ENCODE peak calls at places on chromosomes 13 and 19, in seven cellular contexts. R is uterus, G is prostate gland, P is breast epithelium, F is testis, E is tibial nerve, T is H1. I is an unnamed sample.

GRCh38 chr19:47093841-47094240 is 19.7 kb downstream of the ZC3H4 start:
- DNase-seq in T (no peak), E (no peak), F (no peak), G (no peak), P (no peak), R (no peak), I (no peak)

GRCh38 chr13:65453982-65454381 is 1776.2 kb downstream of the PCDH9 start:
- DNase-seq in P (no peak), T (no peak), R (no peak), E (no peak), G (no peak), F (no peak), I (no peak)

GRCh38 chr19:55346725-55347441 is 7.2 kb downstream of the KMT5C start:
- DNase-seq in P (no peak), E (no peak), T (no peak), R (no peak), G (no peak), F (no peak), I (no peak)

GRCh38 chr13:20512042-20512683 is 13.5 kb downstream of the CRYL1 start:
- DNase-seq in R (no peak), G (no peak), E (no peak), T (peak), F (no peak), P (no peak), I (no peak)

GRCh38 chr19:43623889-43624670 is 4.7 kb upstream of the ZNF428 start:
- DNase-seq in R (no peak), E (no peak), G (no peak), P (no peak), T (peak), F (peak), I (no peak)

GRCh38 chr13:84400711-84401110 is 518.4 kb upstream of the SLITRK1 start:
- DNase-seq in R (no peak), G (no peak), F (no peak), E (no peak), P (no peak), T (no peak), I (no peak)

GRCh38 chr13:23743269-23743668 is 145.9 kb downstream of the MIPEP start:
- DNase-seq in G (no peak), R (no peak), T (no peak), F (no peak), P (no peak), E (no peak), I (no peak)

GRCh38 chr13:87666826-87667225 is 4.3 kb upstream of the SLITRK5 start:
- DNase-seq in T (no peak), R (no peak), E (no peak), F (no peak), G (no peak), P (no peak), I (no peak)

GRCh38 chr13:53105881-53106280 is 77.3 kb downstream of the OLFM4 start:
- DNase-seq in F (no peak), E (no peak), R (no peak), T (no peak), P (no peak), G (no peak), I (no peak)

GRCh38 chr19:9165256-9165655 is 13.5 kb upstream of the OR7D2 start:
- DNase-seq in E (no peak), T (no peak), R (no peak), F (no peak), P (no peak), G (no peak), I (no peak)

GRCh38 chr13:70856706-70857105 is 748.5 kb upstream of the KLHL1 start:
- DNase-seq in F (no peak), P (no peak), G (no peak), E (no peak), T (no peak), R (no peak), I (no peak)

GRCh38 chr13:99847318-99847750 is 124.2 kb downstream of the ZIC5 start:
- DNase-seq in F (no peak), E (no peak), R (no peak), G (no peak), T (no peak), P (no peak), I (no peak)

GRCh38 chr19:33720691-33721682 is 75.7 kb upstream of the KCTD15 start:
- DNase-seq in F (no peak), G (no peak), T (no peak), R (no peak), P (no peak), E (no peak), I (no peak)

GRCh38 chr13:40522234-40522633 is 144.2 kb downstream of the FOXO1 start:
- DNase-seq in P (no peak), F (no peak), E (no peak), G (no peak), R (no peak), T (no peak), I (no peak)
- H3K4me3 ChIP-seq in P (no peak), F (no peak), E (no peak), G (no peak), R (no peak), T (no peak), I (no peak)

DNA sequence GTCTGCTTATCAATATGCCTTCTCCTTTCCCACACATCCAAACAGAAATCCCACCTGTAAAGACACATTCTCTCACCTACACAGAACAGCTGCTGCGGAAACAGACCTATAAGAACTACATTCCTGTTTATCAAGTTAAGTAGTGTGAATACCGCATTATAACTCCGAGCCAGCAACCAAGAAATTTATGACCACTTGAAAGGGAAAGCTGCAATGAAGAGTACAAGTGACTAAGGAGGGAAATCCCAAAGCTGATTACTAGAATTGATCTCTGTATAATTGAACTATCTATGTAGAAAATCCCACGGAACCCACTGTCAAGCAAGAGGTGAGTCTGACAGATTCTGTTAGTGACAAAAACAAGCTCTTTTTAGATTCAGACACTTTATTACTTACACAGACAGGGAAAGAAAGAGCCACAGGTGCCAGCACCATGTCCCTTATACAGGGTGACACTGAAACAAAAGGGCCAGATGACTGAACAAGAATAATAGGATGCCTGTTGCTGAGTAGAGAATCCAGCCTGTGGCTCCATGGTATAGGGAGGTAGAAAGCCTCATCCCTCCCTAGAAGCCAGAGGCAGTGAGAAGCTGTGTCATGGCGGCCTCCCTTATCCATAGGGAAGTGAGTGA is 1.6 kb upstream of the IGFL4 start:
- DNase-seq in E (no peak), R (no peak), G (no peak), T (no peak), F (no peak), P (no peak), I (no peak)
- TF ChIP-seq POLR2A in E (no peak), R (no peak), G (no peak), T (no peak), F (no peak), P (no peak), I (no peak)

GRCh38 chr13:35699805-35700204 is 223.3 kb upstream of the MAB21L1 start:
- DNase-seq in F (peak), E (peak), R (peak), G (peak), T (no peak), P (no peak), I (peak)

GRCh38 chr13:35697281-35697680 is 220.8 kb upstream of the MAB21L1 start:
- DNase-seq in F (no peak), G (no peak), R (no peak), E (no peak), P (no peak), T (no peak), I (no peak)

GRCh38 chr13:35700661-35701060 is 224.2 kb upstream of the MAB21L1 start:
- DNase-seq in G (no peak), E (no peak), F (no peak), T (no peak), P (no peak), R (no peak), I (no peak)

GRCh38 chr13:35702316-35702715 is 225.8 kb upstream of the MAB21L1 start:
- DNase-seq in F (no peak), T (no peak), G (no peak), P (no peak), E (no peak), R (no peak), I (no peak)

DNA sequence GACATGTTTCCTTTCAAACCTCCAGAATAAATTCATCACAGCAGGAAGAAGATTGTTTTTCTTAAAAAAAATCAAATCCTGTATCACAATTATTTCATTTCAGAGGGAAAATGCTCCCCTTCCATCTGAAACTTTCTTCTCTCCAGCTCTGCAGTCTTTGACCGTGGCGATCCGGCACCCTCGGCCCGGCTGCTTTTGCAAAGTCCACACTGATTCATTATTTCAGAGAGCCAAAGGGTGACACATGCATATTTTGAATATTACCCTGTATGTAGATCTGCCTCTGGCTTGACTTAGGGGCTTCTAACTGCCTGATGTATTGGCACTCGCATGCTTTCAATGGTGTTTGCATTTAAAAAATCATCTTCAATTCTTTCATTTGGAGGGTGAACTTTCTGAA is 222.7 kb upstream of the MAB21L1 start:
- DNase-seq in G (no peak), E (no peak), T (no peak), P (no peak), R (no peak), F (no peak), I (no peak)
- H3K4me3 ChIP-seq in G (no peak), E (no peak), T (no peak), P (peak), R (no peak), F (no peak), I (no peak)

DNA sequence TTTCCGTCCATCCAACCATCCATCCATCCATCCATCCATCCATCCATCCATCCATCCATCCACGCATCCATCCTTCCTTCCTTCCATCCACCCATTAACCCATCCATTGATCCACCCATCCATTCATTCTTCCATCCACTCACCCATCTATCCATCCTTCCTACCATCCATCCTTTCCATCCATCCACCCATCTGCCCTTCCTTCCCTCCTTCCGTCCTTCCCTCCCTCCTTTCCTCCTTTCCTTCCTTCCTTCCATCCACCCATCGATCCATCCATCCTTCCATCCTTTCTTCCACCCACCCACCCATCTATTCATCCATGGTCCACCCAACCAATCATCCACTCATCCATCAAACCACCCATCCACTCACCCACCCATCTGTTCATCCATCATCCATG is 70.1 kb downstream of the MLLT1 start:
- DNase-seq in R (no peak), T (no peak), E (no peak), F (no peak), P (no peak), G (no peak), I (no peak)
- TF ChIP-seq POLR2A in R (no peak), T (no peak), E (no peak), F (no peak), P (no peak), G (no peak), I (no peak)

DNA sequence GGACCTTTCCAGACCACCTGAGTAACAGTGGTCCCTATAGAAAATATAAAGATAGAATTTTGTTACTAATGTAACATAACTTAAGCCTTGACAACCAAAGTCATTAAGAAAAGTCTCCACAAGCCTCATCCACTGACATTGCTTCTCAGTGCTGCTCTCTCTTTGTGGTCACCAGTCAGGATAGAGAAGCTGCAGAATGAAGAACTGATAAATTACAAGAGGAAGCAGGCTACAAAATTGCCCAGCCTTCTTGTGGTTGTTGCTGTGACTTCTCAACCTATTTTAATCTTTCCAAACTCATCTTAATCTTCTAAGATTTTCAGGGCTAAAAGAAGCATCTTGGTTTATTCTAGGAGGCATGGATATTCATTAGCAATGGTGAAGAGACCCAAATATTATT is 343.8 kb downstream of the MZT1 start:
- DNase-seq in G (no peak), T (no peak), E (no peak), P (no peak), R (no peak), F (no peak), I (no peak)
- H3K4me3 ChIP-seq in G (no peak), T (no peak), E (no peak), P (no peak), R (no peak), F (no peak), I (no peak)

DNA sequence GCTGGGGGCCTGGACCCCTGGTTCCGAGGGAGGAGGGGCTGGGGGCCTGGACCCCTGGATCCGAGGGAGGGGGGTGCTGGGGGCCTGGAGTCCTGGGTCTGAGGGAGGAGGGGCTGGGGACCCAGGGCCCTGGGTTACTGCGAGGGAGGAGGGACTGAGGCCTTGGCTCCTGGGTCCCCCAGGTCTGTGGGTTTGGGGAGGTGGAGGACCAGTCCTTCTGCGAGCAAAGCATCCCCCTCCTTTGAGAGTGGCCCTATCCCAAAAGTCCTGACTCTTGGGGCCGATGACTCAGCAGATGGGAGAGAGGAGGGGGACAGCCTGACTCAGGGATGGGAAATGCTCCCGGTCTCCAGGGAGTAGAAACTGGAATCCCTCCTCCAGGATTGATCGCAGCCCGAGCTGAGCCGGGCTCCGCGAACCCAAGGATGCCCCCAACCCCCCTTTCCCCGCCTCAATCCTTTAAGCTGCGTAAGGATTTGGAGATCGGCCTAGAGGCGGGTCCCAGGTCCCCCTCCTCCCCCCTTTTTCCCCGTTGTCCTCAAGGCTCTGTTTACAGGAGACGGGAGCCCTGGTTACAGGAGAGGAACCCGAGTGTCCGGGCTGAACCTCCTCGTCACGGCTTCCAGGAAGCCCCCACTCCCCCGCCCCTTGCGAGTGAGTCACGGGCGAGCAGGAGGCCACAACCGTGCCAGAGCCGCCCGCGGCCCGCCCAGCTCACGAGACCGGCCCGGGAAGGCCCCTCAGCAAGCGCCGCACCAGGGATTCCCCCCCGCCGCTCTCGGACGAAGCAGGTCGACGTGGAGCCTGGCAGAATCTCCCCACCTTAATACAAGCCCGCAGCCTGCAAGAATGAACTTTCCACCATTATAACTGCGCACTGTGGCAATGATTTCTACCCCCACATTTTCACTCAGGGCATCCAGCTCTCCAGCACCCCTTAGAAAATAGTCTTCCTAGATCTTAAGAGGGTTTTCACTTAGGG is 3.0 kb upstream of the ZFP36 start:
- DNase-seq in P (peak), E (peak), T (peak), G (peak), F (peak), R (peak), I (peak)
- TF ChIP-seq POLR2A in P (peak), E (peak), T (peak), G (peak), F (peak), R (peak), I (peak)

GRCh38 chr13:46666727-46667456 is 113.9 kb downstream of the LRCH1 start:
- DNase-seq in P (no peak), F (no peak), E (no peak), T (peak), R (no peak), G (no peak), I (no peak)
- H3K4me3 ChIP-seq in P (no peak), F (no peak), E (no peak), T (no peak), R (no peak), G (no peak), I (no peak)

GRCh38 chr13:30306762-30307193 is 573 bp downstream of the KATNAL1 start:
- DNase-seq in F (peak), P (peak), T (peak), R (peak), G (peak), E (peak), I (peak)

GRCh38 chr13:30305456-30305855 is 1.9 kb downstream of the KATNAL1 start:
- DNase-seq in E (no peak), F (no peak), G (no peak), T (no peak), R (no peak), P (no peak), I (no peak)

GRCh38 chr13:30307966-30308290 is 577 bp upstream of the KATNAL1 start:
- DNase-seq in G (no peak), E (no peak), F (no peak), R (no peak), P (no peak), T (no peak), I (no peak)

GRCh38 chr13:30308548-30308947 is 1.2 kb upstream of the KATNAL1 start:
- DNase-seq in G (no peak), E (no peak), R (no peak), T (no peak), F (no peak), P (no peak), I (no peak)

GRCh38 chr13:30307194-30307965 is at the start of gene KATNAL1:
- DNase-seq in P (peak), F (peak), G (peak), T (peak), E (peak), R (peak), I (peak)
- TF ChIP-seq POLR2A in P (no peak), F (no peak), G (no peak), T (no peak), E (no peak), R (no peak), I (no peak)

GRCh38 chr19:1016647-1017114 is 4.2 kb downstream of the TMEM259 start:
- DNase-seq in R (no peak), T (no peak), G (no peak), E (no peak), F (no peak), P (no peak), I (no peak)
- H3K4me3 ChIP-seq in R (no peak), T (no peak), G (no peak), E (no peak), F (no peak), P (peak), I (no peak)

I was measured in lower leg skin.